ENCODE peak calls at places on chromosomes 6 and 20, in ten cellular contexts. One of them, this sample, is unnamed.

GRCh38 chr6:159217595-159218275 is 48.5 kb downstream of the FNDC1 start:
- DNase-seq in esophagus muscularis mucosa: no peak
- DNase-seq in GM12878: peak
- DNase-seq in transverse colon: no peak
- DNase-seq in sigmoid colon: no peak
- DNase-seq in HepG2: peak
- DNase-seq in SK-N-SH: peak
- DNase-seq in H1: peak
- DNase-seq in stomach: peak
- DNase-seq in upper lobe of left lung: peak
- DNase-seq in this sample: no peak

GRCh38 chr20:24896984-24897383 is 52.1 kb upstream of the CST7 start:
- DNase-seq in sigmoid colon: no peak
- DNase-seq in stomach: no peak
- DNase-seq in SK-N-SH: no peak
- DNase-seq in GM12878: no peak
- DNase-seq in transverse colon: no peak
- DNase-seq in esophagus muscularis mucosa: no peak
- DNase-seq in H1: no peak
- DNase-seq in upper lobe of left lung: no peak
- DNase-seq in HepG2: no peak
- DNase-seq in this sample: no peak

GRCh38 chr6:109336221-109336955 is 45.9 kb downstream of the CD164 start:
- DNase-seq in upper lobe of left lung: no peak
- DNase-seq in esophagus muscularis mucosa: no peak
- DNase-seq in transverse colon: peak
- DNase-seq in SK-N-SH: no peak
- DNase-seq in H1: no peak
- DNase-seq in sigmoid colon: no peak
- DNase-seq in HepG2: no peak
- DNase-seq in GM12878: no peak
- DNase-seq in stomach: peak
- DNase-seq in this sample: no peak

GRCh38 chr20:54680872-54681297 is 205.5 kb downstream of the DOK5 start:
- DNase-seq in esophagus muscularis mucosa: peak
- DNase-seq in HepG2: peak
- DNase-seq in stomach: no peak
- DNase-seq in sigmoid colon: no peak
- DNase-seq in SK-N-SH: peak
- DNase-seq in H1: peak
- DNase-seq in GM12878: no peak
- DNase-seq in transverse colon: peak
- DNase-seq in upper lobe of left lung: no peak
- DNase-seq in this sample: no peak

GRCh38 chr6:10733151-10733715 is 10.4 kb downstream of the TMEM14C start:
- DNase-seq in transverse colon: no peak
- DNase-seq in SK-N-SH: no peak
- DNase-seq in esophagus muscularis mucosa: peak
- DNase-seq in GM12878: no peak
- DNase-seq in HepG2: no peak
- DNase-seq in upper lobe of left lung: no peak
- DNase-seq in stomach: no peak
- DNase-seq in H1: peak
- DNase-seq in sigmoid colon: peak
- DNase-seq in this sample: no peak

GRCh38 chr6:125598422-125598821 is 151.0 kb upstream of the HEY2 start:
- DNase-seq in stomach: no peak
- DNase-seq in HepG2: no peak
- DNase-seq in GM12878: no peak
- DNase-seq in transverse colon: peak
- DNase-seq in upper lobe of left lung: no peak
- DNase-seq in sigmoid colon: no peak
- DNase-seq in H1: no peak
- DNase-seq in esophagus muscularis mucosa: no peak
- DNase-seq in SK-N-SH: no peak
- DNase-seq in this sample: no peak

GRCh38 chr6:106517699-106518098 is 111.6 kb downstream of the RTN4IP1 start:
- DNase-seq in esophagus muscularis mucosa: no peak
- DNase-seq in transverse colon: no peak
- DNase-seq in H1: no peak
- DNase-seq in SK-N-SH: no peak
- DNase-seq in sigmoid colon: no peak
- DNase-seq in upper lobe of left lung: no peak
- DNase-seq in GM12878: no peak
- DNase-seq in stomach: no peak
- DNase-seq in HepG2: no peak
- DNase-seq in this sample: no peak

GRCh38 chr6:107732461-107732860 is 91.7 kb downstream of the SCML4 start:
- DNase-seq in HepG2: no peak
- DNase-seq in H1: no peak
- DNase-seq in upper lobe of left lung: no peak
- DNase-seq in stomach: no peak
- DNase-seq in SK-N-SH: no peak
- DNase-seq in sigmoid colon: no peak
- DNase-seq in transverse colon: no peak
- DNase-seq in esophagus muscularis mucosa: peak
- DNase-seq in GM12878: no peak
- DNase-seq in this sample: no peak

GRCh38 chr6:36760685-36761435 is 63.2 kb downstream of the RAB44 start:
- DNase-seq in stomach: no peak
- DNase-seq in GM12878: no peak
- DNase-seq in transverse colon: no peak
- DNase-seq in HepG2: no peak
- DNase-seq in SK-N-SH: no peak
- DNase-seq in upper lobe of left lung: no peak
- DNase-seq in H1: no peak
- DNase-seq in esophagus muscularis mucosa: no peak
- DNase-seq in sigmoid colon: no peak
- DNase-seq in this sample: no peak

GRCh38 chr6:31639449-31639861 is 13.0 kb downstream of the BAG6 start:
- DNase-seq in SK-N-SH: no peak
- DNase-seq in stomach: no peak
- DNase-seq in sigmoid colon: no peak
- DNase-seq in GM12878: no peak
- DNase-seq in H1: no peak
- DNase-seq in HepG2: no peak
- DNase-seq in esophagus muscularis mucosa: no peak
- DNase-seq in upper lobe of left lung: no peak
- DNase-seq in transverse colon: no peak
- DNase-seq in this sample: no peak

GRCh38 chr6:108736832-108737231 is 111.4 kb upstream of the ARMC2 start:
- DNase-seq in sigmoid colon: no peak
- DNase-seq in esophagus muscularis mucosa: no peak
- DNase-seq in SK-N-SH: no peak
- DNase-seq in upper lobe of left lung: no peak
- DNase-seq in GM12878: no peak
- DNase-seq in H1: no peak
- DNase-seq in transverse colon: no peak
- DNase-seq in HepG2: peak
- DNase-seq in stomach: no peak
- DNase-seq in this sample: peak

GRCh38 chr6:148231572-148231971 is 111.1 kb upstream of the SASH1 start:
- DNase-seq in HepG2: no peak
- DNase-seq in stomach: no peak
- DNase-seq in H1: no peak
- DNase-seq in GM12878: no peak
- DNase-seq in esophagus muscularis mucosa: no peak
- DNase-seq in upper lobe of left lung: no peak
- DNase-seq in SK-N-SH: no peak
- DNase-seq in sigmoid colon: no peak
- DNase-seq in transverse colon: no peak
- DNase-seq in this sample: no peak

GRCh38 chr20:37886851-37887297 is 16.1 kb upstream of the VSTM2L start:
- DNase-seq in esophagus muscularis mucosa: no peak
- DNase-seq in H1: no peak
- DNase-seq in SK-N-SH: peak
- DNase-seq in HepG2: peak
- DNase-seq in GM12878: peak
- DNase-seq in stomach: peak
- DNase-seq in transverse colon: no peak
- DNase-seq in upper lobe of left lung: no peak
- DNase-seq in sigmoid colon: no peak
- DNase-seq in this sample: no peak

GRCh38 chr20:2796011-2796660 is 4.3 kb downstream of the CPXM1 start:
- DNase-seq in HepG2: no peak
- DNase-seq in stomach: no peak
- DNase-seq in H1: no peak
- DNase-seq in esophagus muscularis mucosa: no peak
- DNase-seq in transverse colon: no peak
- DNase-seq in sigmoid colon: no peak
- DNase-seq in SK-N-SH: no peak
- DNase-seq in upper lobe of left lung: peak
- DNase-seq in GM12878: no peak
- DNase-seq in this sample: no peak

GRCh38 chr6:166259296-166259977 is 48.8 kb downstream of the PRR18 start:
- DNase-seq in upper lobe of left lung: no peak
- DNase-seq in H1: no peak
- DNase-seq in esophagus muscularis mucosa: peak
- DNase-seq in stomach: no peak
- DNase-seq in GM12878: no peak
- DNase-seq in HepG2: no peak
- DNase-seq in transverse colon: peak
- DNase-seq in sigmoid colon: no peak
- DNase-seq in SK-N-SH: no peak
- DNase-seq in this sample: no peak

GRCh38 chr6:13709698-13710551 is 1.7 kb downstream of the RANBP9 start:
- DNase-seq in sigmoid colon: no peak
- DNase-seq in H1: no peak
- DNase-seq in GM12878: no peak
- DNase-seq in upper lobe of left lung: no peak
- DNase-seq in SK-N-SH: peak
- DNase-seq in HepG2: peak
- DNase-seq in transverse colon: no peak
- DNase-seq in stomach: no peak
- DNase-seq in esophagus muscularis mucosa: no peak
- DNase-seq in this sample: no peak

GRCh38 chr20:63823691-63824311 is 7.3 kb downstream of the ZBTB46 start:
- DNase-seq in GM12878: no peak
- DNase-seq in HepG2: peak
- DNase-seq in sigmoid colon: no peak
- DNase-seq in H1: no peak
- DNase-seq in upper lobe of left lung: no peak
- DNase-seq in esophagus muscularis mucosa: no peak
- DNase-seq in SK-N-SH: no peak
- DNase-seq in transverse colon: no peak
- DNase-seq in stomach: no peak
- DNase-seq in this sample: no peak

GRCh38 chr6:35359744-35360348 is 17.5 kb downstream of the PPARD start:
- DNase-seq in transverse colon: no peak
- DNase-seq in HepG2: no peak
- DNase-seq in sigmoid colon: peak
- DNase-seq in stomach: no peak
- DNase-seq in upper lobe of left lung: no peak
- DNase-seq in GM12878: no peak
- DNase-seq in H1: no peak
- DNase-seq in esophagus muscularis mucosa: no peak
- DNase-seq in SK-N-SH: no peak
- DNase-seq in this sample: no peak
- TF ChIP-seq EP300 in transverse colon: no peak
- TF ChIP-seq EP300 in HepG2: no peak
- TF ChIP-seq EP300 in sigmoid colon: no peak
- TF ChIP-seq EP300 in stomach: no peak
- TF ChIP-seq EP300 in upper lobe of left lung: no peak
- TF ChIP-seq EP300 in GM12878: no peak
- TF ChIP-seq EP300 in H1: no peak
- TF ChIP-seq EP300 in esophagus muscularis mucosa: no peak
- TF ChIP-seq EP300 in SK-N-SH: no peak
- TF ChIP-seq EP300 in this sample: no peak

GRCh38 chr20:58832442-58832841 is 18.3 kb downstream of the GNAS-AS1 start:
- DNase-seq in SK-N-SH: no peak
- DNase-seq in upper lobe of left lung: no peak
- DNase-seq in stomach: no peak
- DNase-seq in esophagus muscularis mucosa: no peak
- DNase-seq in GM12878: no peak
- DNase-seq in H1: no peak
- DNase-seq in sigmoid colon: no peak
- DNase-seq in HepG2: no peak
- DNase-seq in transverse colon: no peak
- DNase-seq in this sample: no peak
- H3K27ac ChIP-seq in SK-N-SH: no peak
- H3K27ac ChIP-seq in upper lobe of left lung: no peak
- H3K27ac ChIP-seq in stomach: no peak
- H3K27ac ChIP-seq in esophagus muscularis mucosa: no peak
- H3K27ac ChIP-seq in GM12878: no peak
- H3K27ac ChIP-seq in H1: no peak
- H3K27ac ChIP-seq in sigmoid colon: no peak
- H3K27ac ChIP-seq in HepG2: no peak
- H3K27ac ChIP-seq in transverse colon: no peak
- H3K27ac ChIP-seq in this sample: no peak

GRCh38 chr6:57317060-57317943 is at the start of gene PRIM2:
- DNase-seq in esophagus muscularis mucosa: peak
- DNase-seq in transverse colon: peak
- DNase-seq in GM12878: peak
- DNase-seq in upper lobe of left lung: peak
- DNase-seq in SK-N-SH: peak
- DNase-seq in H1: peak
- DNase-seq in sigmoid colon: peak
- DNase-seq in HepG2: peak
- DNase-seq in stomach: peak
- DNase-seq in this sample: peak

GRCh38 chr6:57313711-57314471 is 3.5 kb upstream of the PRIM2 start:
- DNase-seq in HepG2: no peak
- DNase-seq in stomach: no peak
- DNase-seq in GM12878: no peak
- DNase-seq in upper lobe of left lung: no peak
- DNase-seq in SK-N-SH: no peak
- DNase-seq in H1: no peak
- DNase-seq in sigmoid colon: peak
- DNase-seq in esophagus muscularis mucosa: no peak
- DNase-seq in transverse colon: peak
- DNase-seq in this sample: no peak

GRCh38 chr6:57313009-57313408 is 4.4 kb upstream of the PRIM2 start:
- DNase-seq in sigmoid colon: no peak
- DNase-seq in HepG2: no peak
- DNase-seq in upper lobe of left lung: no peak
- DNase-seq in H1: no peak
- DNase-seq in transverse colon: no peak
- DNase-seq in stomach: no peak
- DNase-seq in SK-N-SH: no peak
- DNase-seq in GM12878: no peak
- DNase-seq in esophagus muscularis mucosa: no peak
- DNase-seq in this sample: no peak

GRCh38 chr6:57316581-57317059 is 810 bp upstream of the PRIM2 start:
- DNase-seq in HepG2: peak
- DNase-seq in upper lobe of left lung: no peak
- DNase-seq in transverse colon: peak
- DNase-seq in GM12878: peak
- DNase-seq in sigmoid colon: peak
- DNase-seq in SK-N-SH: peak
- DNase-seq in esophagus muscularis mucosa: no peak
- DNase-seq in H1: peak
- DNase-seq in stomach: peak
- DNase-seq in this sample: peak

GRCh38 chr6:57315851-57316250 is 1.6 kb upstream of the PRIM2 start:
- DNase-seq in stomach: no peak
- DNase-seq in GM12878: no peak
- DNase-seq in esophagus muscularis mucosa: no peak
- DNase-seq in upper lobe of left lung: no peak
- DNase-seq in transverse colon: no peak
- DNase-seq in sigmoid colon: peak
- DNase-seq in H1: no peak
- DNase-seq in HepG2: no peak
- DNase-seq in SK-N-SH: no peak
- DNase-seq in this sample: no peak
- TF ChIP-seq POLR2AphosphoS5 in stomach: no peak
- TF ChIP-seq POLR2AphosphoS5 in GM12878: no peak
- TF ChIP-seq POLR2AphosphoS5 in esophagus muscularis mucosa: no peak
- TF ChIP-seq POLR2AphosphoS5 in upper lobe of left lung: no peak
- TF ChIP-seq POLR2AphosphoS5 in transverse colon: no peak
- TF ChIP-seq POLR2AphosphoS5 in sigmoid colon: peak
- TF ChIP-seq POLR2AphosphoS5 in H1: no peak
- TF ChIP-seq POLR2AphosphoS5 in HepG2: no peak
- TF ChIP-seq POLR2AphosphoS5 in SK-N-SH: no peak
- TF ChIP-seq POLR2AphosphoS5 in this sample: no peak

GRCh38 chr20:56511926-56512325 is 12.6 kb upstream of the FAM209A start:
- DNase-seq in esophagus muscularis mucosa: no peak
- DNase-seq in HepG2: no peak
- DNase-seq in transverse colon: no peak
- DNase-seq in GM12878: no peak
- DNase-seq in H1: no peak
- DNase-seq in SK-N-SH: no peak
- DNase-seq in sigmoid colon: no peak
- DNase-seq in upper lobe of left lung: no peak
- DNase-seq in stomach: no peak
- DNase-seq in this sample: no peak
- TF ChIP-seq EP300 in esophagus muscularis mucosa: no peak
- TF ChIP-seq EP300 in HepG2: no peak
- TF ChIP-seq EP300 in transverse colon: no peak
- TF ChIP-seq EP300 in GM12878: no peak
- TF ChIP-seq EP300 in H1: no peak
- TF ChIP-seq EP300 in SK-N-SH: no peak
- TF ChIP-seq EP300 in sigmoid colon: no peak
- TF ChIP-seq EP300 in upper lobe of left lung: no peak
- TF ChIP-seq EP300 in stomach: no peak
- TF ChIP-seq EP300 in this sample: no peak

This sample was measured in suprapubic skin.